ENCODE peak calls at places on chromosomes 3 and 15, in four cellular contexts. One of them, this sample, is unnamed. For H3K4me1, the result is how much of the 10 kb centered on the place peaks cover.

GRCh38 chr3:55247666-55248065 is 239.4 kb downstream of the WNT5A start:
- DNase-seq in neuronal stem cell: no peak
- DNase-seq in trophoblast cell: peak
- DNase-seq in H9: no peak
- DNase-seq in this sample: no peak

GRCh38 chr15:60208708-60209107 is 189.1 kb downstream of the ANXA2 start:
- DNase-seq in neuronal stem cell: no peak
- DNase-seq in trophoblast cell: no peak
- DNase-seq in H9: no peak
- DNase-seq in this sample: no peak

GRCh38 chr3:118991775-118992174 is 42.9 kb downstream of the IGSF11 start:
- DNase-seq in trophoblast cell: no peak
- DNase-seq in H9: no peak
- DNase-seq in neuronal stem cell: no peak
- DNase-seq in this sample: no peak

GRCh38 chr3:183515968-183516851 is 39.3 kb downstream of the KLHL6 start:
- DNase-seq in H9: no peak
- DNase-seq in trophoblast cell: no peak
- DNase-seq in neuronal stem cell: no peak
- DNase-seq in this sample: no peak

GRCh38 chr3:119653871-119654270 is 6.5 kb downstream of the POPDC2 start:
- DNase-seq in trophoblast cell: no peak
- DNase-seq in H9: no peak
- DNase-seq in neuronal stem cell: no peak
- DNase-seq in this sample: no peak

GRCh38 chr3:197718904-197719303 is 17.8 kb downstream of the RUBCN start:
- DNase-seq in H9: no peak
- DNase-seq in trophoblast cell: peak
- DNase-seq in neuronal stem cell: no peak
- DNase-seq in this sample: peak

GRCh38 chr3:188776447-188776846 is 395.3 kb upstream of the TPRG1 start:
- DNase-seq in H9: no peak
- DNase-seq in neuronal stem cell: no peak
- DNase-seq in trophoblast cell: peak
- DNase-seq in this sample: no peak

GRCh38 chr15:44536298-44536961 is 517 bp upstream of the EIF3J start:
- DNase-seq in H9: peak
- DNase-seq in neuronal stem cell: peak
- DNase-seq in trophoblast cell: peak
- DNase-seq in this sample: peak

GRCh38 chr15:58770519-58770856 is 614 bp upstream of the MINDY2 start:
- DNase-seq in H9: no peak
- DNase-seq in trophoblast cell: peak
- DNase-seq in neuronal stem cell: no peak
- DNase-seq in this sample: peak

GRCh38 chr3:191158800-191159199 is 40.2 kb upstream of the OSTN start:
- DNase-seq in neuronal stem cell: no peak
- DNase-seq in trophoblast cell: no peak
- DNase-seq in H9: no peak
- DNase-seq in this sample: no peak

GRCh38 chr3:153163349-153164008 is 1.5 kb downstream of the RAP2B start:
- DNase-seq in neuronal stem cell: no peak
- DNase-seq in trophoblast cell: peak
- DNase-seq in H9: no peak
- DNase-seq in this sample: peak

GRCh38 chr15:63811942-63812341 is 21.8 kb downstream of the HERC1 start:
- DNase-seq in neuronal stem cell: no peak
- DNase-seq in H9: no peak
- DNase-seq in trophoblast cell: peak
- DNase-seq in this sample: peak

GRCh38 chr3:65685621-65686020 is 353.1 kb downstream of the MAGI1 start:
- DNase-seq in H9: no peak
- DNase-seq in neuronal stem cell: no peak
- DNase-seq in trophoblast cell: no peak
- DNase-seq in this sample: peak

GRCh38 chr3:61589856-61590255 is 28.5 kb downstream of the PTPRG start:
- DNase-seq in neuronal stem cell: no peak
- DNase-seq in trophoblast cell: no peak
- DNase-seq in H9: no peak
- DNase-seq in this sample: peak

GRCh38 chr15:57445872-57446271 is 69.6 kb downstream of the CGNL1 start:
- DNase-seq in trophoblast cell: peak
- DNase-seq in neuronal stem cell: no peak
- DNase-seq in H9: no peak
- DNase-seq in this sample: peak

GRCh38 chr3:49805367-49805782 is 2.3 kb downstream of the INKA1 start:
- DNase-seq in H9: no peak
- DNase-seq in trophoblast cell: no peak
- DNase-seq in neuronal stem cell: no peak
- DNase-seq in this sample: peak

GRCh38 chr3:39752019-39752637 is 57.3 kb upstream of the MYRIP start:
- DNase-seq in H9: no peak
- DNase-seq in trophoblast cell: no peak
- DNase-seq in neuronal stem cell: no peak
- DNase-seq in this sample: no peak

GRCh38 chr3:30269751-30270445 is 336.5 kb upstream of the TGFBR2 start:
- DNase-seq in trophoblast cell: peak
- DNase-seq in H9: no peak
- DNase-seq in neuronal stem cell: no peak
- DNase-seq in this sample: no peak

GRCh38 chr3:42655331-42655888 is 1.9 kb downstream of the ZBTB47 start:
- DNase-seq in H9: peak
- DNase-seq in trophoblast cell: no peak
- DNase-seq in neuronal stem cell: no peak
- DNase-seq in this sample: peak

GRCh38 chr15:99450896-99451358 is 114.9 kb upstream of the MEF2A start:
- DNase-seq in neuronal stem cell: no peak
- DNase-seq in H9: no peak
- DNase-seq in trophoblast cell: peak
- DNase-seq in this sample: no peak

GRCh38 chr3:185716436-185717090 is 108.3 kb downstream of the IGF2BP2 start:
- DNase-seq in neuronal stem cell: no peak
- DNase-seq in H9: no peak
- DNase-seq in trophoblast cell: no peak
- DNase-seq in this sample: no peak

GRCh38 chr15:69421498-69421897 is 7.3 kb downstream of the KIF23 start:
- DNase-seq in trophoblast cell: no peak
- DNase-seq in H9: no peak
- DNase-seq in neuronal stem cell: no peak
- DNase-seq in this sample: no peak

GRCh38 chr15:68012911-68013310 is 41.2 kb upstream of the PIAS1 start:
- DNase-seq in neuronal stem cell: no peak
- DNase-seq in trophoblast cell: no peak
- DNase-seq in H9: no peak
- DNase-seq in this sample: no peak

GRCh38 chr15:66946578-66947164 is 118.7 kb upstream of the SMAD3 start:
- DNase-seq in trophoblast cell: peak
- DNase-seq in H9: peak
- DNase-seq in neuronal stem cell: peak
- DNase-seq in this sample: peak

GRCh38 chr3:49976942-49977341 is 37.0 kb downstream of the RBM6 start:
- DNase-seq in H9: no peak
- DNase-seq in trophoblast cell: no peak
- DNase-seq in neuronal stem cell: no peak
- DNase-seq in this sample: no peak

GRCh38 chr3:23629181-23629893 is 176.4 kb upstream of the UBE2E1 start:
- DNase-seq in H9: no peak
- DNase-seq in trophoblast cell: peak
- DNase-seq in neuronal stem cell: no peak
- DNase-seq in this sample: peak

GRCh38 chr3:138845771-138846173 is 11.0 kb upstream of the PIK3CB start:
- DNase-seq in H9: peak
- DNase-seq in trophoblast cell: no peak
- DNase-seq in neuronal stem cell: no peak
- DNase-seq in this sample: no peak

GRCh38 chr3:18211116-18211515 is 214.0 kb downstream of the SATB1 start:
- DNase-seq in H9: no peak
- DNase-seq in neuronal stem cell: no peak
- DNase-seq in trophoblast cell: no peak
- DNase-seq in this sample: no peak

GRCh38 chr3:38453075-38453913 is at the start of gene ACVR2B:
- DNase-seq in H9: peak
- DNase-seq in trophoblast cell: peak
- DNase-seq in neuronal stem cell: peak
- DNase-seq in this sample: peak

GRCh38 chr15:75727851-75728715 is 15.4 kb upstream of the CSPG4 start:
- DNase-seq in neuronal stem cell: no peak
- DNase-seq in H9: peak
- DNase-seq in trophoblast cell: peak
- DNase-seq in this sample: peak

GRCh38 chr3:38455639-38456430 is 2.1 kb downstream of the ACVR2B start:
- DNase-seq in trophoblast cell: peak
- DNase-seq in H9: no peak
- DNase-seq in neuronal stem cell: no peak
- DNase-seq in this sample: peak

GRCh38 chr15:71374607-71375352 is 259.5 kb downstream of the THSD4 start:
- DNase-seq in H9: no peak
- DNase-seq in neuronal stem cell: no peak
- DNase-seq in trophoblast cell: peak
- DNase-seq in this sample: peak

GRCh38 chr15:57382969-57383368 is 6.7 kb downstream of the CGNL1 start:
- DNase-seq in trophoblast cell: no peak
- DNase-seq in H9: no peak
- DNase-seq in neuronal stem cell: no peak
- DNase-seq in this sample: no peak

GRCh38 chr3:28699283-28699682 is 350.7 kb upstream of the AZI2 start:
- DNase-seq in neuronal stem cell: no peak
- DNase-seq in H9: no peak
- DNase-seq in trophoblast cell: peak
- DNase-seq in this sample: no peak

GRCh38 chr3:22315925-22316324 is 564.9 kb upstream of the ZNF385D start:
- DNase-seq in neuronal stem cell: no peak
- DNase-seq in trophoblast cell: no peak
- DNase-seq in H9: no peak
- DNase-seq in this sample: no peak

GRCh38 chr15:39587291-39587909 is 6.5 kb downstream of the THBS1 start:
- DNase-seq in trophoblast cell: no peak
- DNase-seq in H9: no peak
- DNase-seq in neuronal stem cell: no peak
- DNase-seq in this sample: peak

GRCh38 chr3:42369304-42369703 is 41.1 kb downstream of the LYZL4 start:
- DNase-seq in H9: no peak
- DNase-seq in neuronal stem cell: peak
- DNase-seq in trophoblast cell: peak
- DNase-seq in this sample: no peak

GRCh38 chr3:183193762-183194701 is 31.5 kb upstream of the LAMP3 start:
- DNase-seq in trophoblast cell: no peak
- DNase-seq in neuronal stem cell: no peak
- DNase-seq in H9: no peak
- DNase-seq in this sample: no peak

GRCh38 chr3:72661115-72661457 is 187.2 kb downstream of the SHQ1 start:
- DNase-seq in neuronal stem cell: no peak
- DNase-seq in trophoblast cell: no peak
- DNase-seq in H9: no peak
- DNase-seq in this sample: no peak

GRCh38 chr3:124986153-124987143 is 51.9 kb upstream of the MUC13 start:
- DNase-seq in neuronal stem cell: no peak
- DNase-seq in H9: no peak
- DNase-seq in trophoblast cell: peak
- DNase-seq in this sample: peak

GRCh38 chr3:109355625-109356441 is 18.5 kb upstream of the DPPA4 start:
- DNase-seq in H9: peak
- DNase-seq in neuronal stem cell: peak
- DNase-seq in trophoblast cell: no peak
- DNase-seq in this sample: peak

GRCh38 chr3:109351231-109351630 is 13.9 kb upstream of the DPPA4 start:
- DNase-seq in H9: no peak
- DNase-seq in neuronal stem cell: no peak
- DNase-seq in trophoblast cell: no peak
- DNase-seq in this sample: no peak

GRCh38 chr3:109356442-109357155 is 19.3 kb upstream of the DPPA4 start:
- DNase-seq in H9: no peak
- DNase-seq in neuronal stem cell: no peak
- DNase-seq in trophoblast cell: no peak
- DNase-seq in this sample: no peak

GRCh38 chr3:109353057-109353456 is 15.7 kb upstream of the DPPA4 start:
- DNase-seq in trophoblast cell: peak
- DNase-seq in neuronal stem cell: no peak
- DNase-seq in H9: no peak
- DNase-seq in this sample: peak
- H3K4me1 ChIP-seq in trophoblast cell: under half
- H3K4me1 ChIP-seq in neuronal stem cell: under half
- H3K4me1 ChIP-seq in H9: under half
- H3K4me1 ChIP-seq in this sample: under half

GRCh38 chr3:126979076-126979628 is 3.8 kb upstream of the PLXNA1 start:
- DNase-seq in neuronal stem cell: no peak
- DNase-seq in H9: no peak
- DNase-seq in trophoblast cell: peak
- DNase-seq in this sample: no peak

GRCh38 chr3:126976906-126977305 is 6.0 kb upstream of the PLXNA1 start:
- DNase-seq in neuronal stem cell: no peak
- DNase-seq in trophoblast cell: no peak
- DNase-seq in H9: no peak
- DNase-seq in this sample: no peak

GRCh38 chr3:126980266-126980811 is 2.6 kb upstream of the PLXNA1 start:
- DNase-seq in neuronal stem cell: no peak
- DNase-seq in trophoblast cell: no peak
- DNase-seq in H9: no peak
- DNase-seq in this sample: no peak

GRCh38 chr3:126978291-126978690 is 4.6 kb upstream of the PLXNA1 start:
- DNase-seq in neuronal stem cell: no peak
- DNase-seq in trophoblast cell: no peak
- DNase-seq in H9: no peak
- DNase-seq in this sample: no peak

GRCh38 chr3:126977821-126978220 is 5.1 kb upstream of the PLXNA1 start:
- DNase-seq in H9: no peak
- DNase-seq in neuronal stem cell: no peak
- DNase-seq in trophoblast cell: no peak
- DNase-seq in this sample: no peak
- H2BK12ac ChIP-seq in H9: no peak
- H2BK12ac ChIP-seq in neuronal stem cell: no peak
- H2BK12ac ChIP-seq in trophoblast cell: no peak
- H2BK12ac ChIP-seq in this sample: peak

GRCh38 chr3:167302710-167303109 is 77.4 kb downstream of the ZBBX start:
- DNase-seq in trophoblast cell: no peak
- DNase-seq in H9: no peak
- DNase-seq in neuronal stem cell: no peak
- DNase-seq in this sample: peak
- H3K4me1 ChIP-seq in trophoblast cell: under half
- H3K4me1 ChIP-seq in H9: under half
- H3K4me1 ChIP-seq in neuronal stem cell: under half
- H3K4me1 ChIP-seq in this sample: under half

DNA sequence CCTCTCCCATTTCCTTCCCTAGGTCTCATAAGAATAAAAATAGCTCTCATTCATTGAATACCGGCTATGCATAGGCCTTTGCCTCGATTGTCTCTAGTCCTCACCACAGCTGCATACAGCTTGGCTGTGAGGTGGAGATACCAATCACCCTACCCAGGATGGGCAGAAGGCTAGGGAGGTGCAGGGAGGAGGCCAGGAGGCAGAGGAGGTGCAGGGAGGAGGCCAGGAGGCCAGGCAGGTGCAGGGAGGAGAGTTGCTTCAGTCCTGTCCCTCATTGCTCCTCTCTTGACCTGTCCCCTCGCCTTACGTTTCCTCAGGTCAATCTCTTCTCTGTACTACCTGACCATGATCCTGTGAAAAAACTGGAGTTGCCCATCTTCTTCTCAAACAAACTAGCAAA is 15.7 kb downstream of the PODXL2 start:
- DNase-seq in neuronal stem cell: no peak
- DNase-seq in trophoblast cell: no peak
- DNase-seq in H9: no peak
- DNase-seq in this sample: no peak
- H2BK12ac ChIP-seq in neuronal stem cell: no peak
- H2BK12ac ChIP-seq in trophoblast cell: no peak
- H2BK12ac ChIP-seq in H9: no peak
- H2BK12ac ChIP-seq in this sample: no peak